ENCODE peak calls at places on chromosomes 7 and 10, in eight cellular contexts. W is naive thymus-derived CD4-positive, alpha-beta T cell; H is heart left ventricle; Z is AG04450; T is HCT116; F is psoas muscle; K is right lobe of liver; M is tibial nerve. L is an unnamed sample.

GRCh38 chr10:129364949-129365348 is 102.1 kb upstream of the MGMT start:
- DNase-seq in W (no peak), H (no peak), Z (no peak), T (no peak), F (no peak), K (no peak), M (no peak), L (no peak)

GRCh38 chr10:132518572-132519381 is 18.8 kb upstream of the INPP5A start:
- DNase-seq in W (no peak), H (peak; percentile 78), Z (no peak), T (peak; percentile 51), F (no peak), K (peak; percentile 91), M (peak; percentile 43), L (peak; percentile 76)

GRCh38 chr7:153452661-153453060 is 599.5 kb upstream of the DPP6 start:
- DNase-seq in W (no peak), H (no peak), Z (no peak), T (no peak), F (no peak), K (no peak), M (no peak), L (no peak)

GRCh38 chr7:144848078-144848477 is 12.2 kb upstream of the TPK1 start:
- DNase-seq in W (no peak), H (no peak), Z (no peak), T (no peak), F (no peak), K (no peak), M (no peak), L (no peak)

GRCh38 chr10:73773152-73773879 is 8.5 kb upstream of the CHCHD1 start:
- DNase-seq in W (no peak), H (no peak), Z (no peak), T (no peak), F (no peak), K (no peak), M (no peak), L (peak; percentile 50)

GRCh38 chr7:87598234-87599009 is 2.3 kb downstream of the ABCB1 start:
- DNase-seq in W (no peak), H (no peak), Z (no peak), T (no peak), F (no peak), K (no peak), M (no peak), L (no peak)

GRCh38 chr7:10360050-10360449 is 613.6 kb upstream of the PHF14 start:
- DNase-seq in W (no peak), H (no peak), Z (no peak), T (no peak), F (no peak), K (no peak), M (no peak), L (no peak)

GRCh38 chr10:118721005-118721876 is 33.5 kb downstream of the CACUL1 start:
- DNase-seq in W (peak; percentile 70), H (peak; percentile 28), Z (peak; percentile 33), T (peak; percentile 50), F (no peak), K (no peak), M (peak; percentile 46), L (peak; percentile 41)

GRCh38 chr10:11677480-11677879 is 64.7 kb upstream of the ECHDC3 start:
- DNase-seq in W (no peak), H (no peak), Z (no peak), T (no peak), F (no peak), K (no peak), M (no peak), L (no peak)

GRCh38 chr7:2621948-2622640 is 9.7 kb upstream of the TTYH3 start:
- DNase-seq in W (no peak), H (peak; percentile 71), Z (no peak), T (no peak), F (no peak), K (peak; percentile 66), M (no peak), L (no peak)
- H3K27me3 ChIP-seq in W (no peaks in the 10 kb centered on the region), H (no peaks in the 10 kb centered on the region), Z (no peaks in the 10 kb centered on the region), T (no peaks in the 10 kb centered on the region), F (no peaks in the 10 kb centered on the region), K (no peaks in the 10 kb centered on the region), M (no peaks in the 10 kb centered on the region), L (no peaks in the 10 kb centered on the region)

DNA sequence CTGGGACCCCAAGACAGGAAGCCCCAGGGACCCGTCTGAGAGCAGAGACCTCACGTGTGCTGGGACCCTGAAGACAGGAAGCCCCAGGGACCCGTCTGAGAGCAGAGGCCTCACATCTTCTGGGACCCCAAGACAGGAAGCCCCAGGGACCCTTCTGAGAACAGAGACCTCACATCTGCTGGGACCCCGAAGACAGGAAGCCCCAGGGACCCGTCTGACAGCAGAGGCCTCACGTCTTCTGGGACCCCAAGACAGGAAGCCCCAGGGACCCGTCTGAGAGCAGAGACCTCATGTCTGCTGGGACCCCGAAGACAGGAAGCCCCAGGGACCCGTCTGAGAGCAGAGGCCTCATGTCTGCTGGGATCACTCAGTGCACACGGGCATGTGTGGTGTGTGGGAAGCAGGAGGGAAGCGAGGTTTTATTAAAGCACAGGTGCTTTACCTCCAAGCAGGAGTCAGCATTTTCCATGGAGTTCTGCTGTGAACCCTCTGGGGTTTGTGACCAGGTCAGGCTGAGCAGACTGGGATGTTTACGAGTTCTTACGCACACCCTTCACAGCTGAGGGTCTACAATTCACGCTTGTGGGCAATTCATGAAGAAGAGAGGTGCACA is 590.6 kb downstream of the DNAJB6 start:
- DNase-seq in W (no peak), H (no peak), Z (no peak), T (no peak), F (no peak), K (no peak), M (no peak), L (no peak)
- H3K9me3 ChIP-seq in W (no peaks in the 10 kb centered on the region), H (peaks cover 3% of the 10 kb centered on the region), Z (peaks cover 76% of the 10 kb centered on the region), T (no peaks in the 10 kb centered on the region), F (no peaks in the 10 kb centered on the region), K (no peaks in the 10 kb centered on the region), M (no peaks in the 10 kb centered on the region), L (no peaks in the 10 kb centered on the region)

DNA sequence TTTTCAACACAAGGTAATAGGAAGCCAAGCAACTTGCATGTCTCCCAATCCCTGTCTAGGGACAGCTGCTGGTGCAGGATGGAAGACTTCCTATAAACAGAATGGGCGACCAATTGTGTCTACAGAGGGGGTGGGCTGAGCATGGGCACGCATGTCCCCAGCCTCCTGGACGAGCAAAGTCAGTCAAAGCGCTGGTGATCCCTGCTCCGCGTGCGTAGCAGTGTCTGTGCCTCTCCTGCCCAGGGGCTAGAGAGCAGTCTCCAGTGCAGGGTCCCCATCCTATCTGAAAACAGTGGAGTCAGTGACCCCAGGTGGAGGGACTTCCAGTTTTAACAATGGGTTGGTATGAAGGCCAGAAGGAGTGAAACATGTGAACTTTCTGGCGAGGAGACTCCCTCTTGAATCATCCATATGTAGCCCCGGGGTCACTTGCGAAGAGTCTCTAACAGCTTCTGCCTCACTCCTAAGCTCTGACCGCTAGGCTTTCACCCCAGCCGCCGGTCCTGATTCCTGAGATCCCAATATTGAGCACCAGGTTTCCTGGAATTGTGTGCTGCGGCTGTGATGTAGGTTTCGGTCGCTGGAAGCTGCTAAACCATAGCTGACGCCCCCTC is 723 bp upstream of the CASP2 start:
- DNase-seq in W (no peak), H (no peak), Z (no peak), T (no peak), F (no peak), K (no peak), M (no peak), L (no peak)
- H3K4me3 ChIP-seq in W (peak overlapping the region; percentile 53), H (peak overlapping the region; percentile 63), Z (peak overlapping the region; percentile 45), T (no peak overlapping the region), F (peak overlapping the region; percentile 99), K (peak overlapping the region; percentile 98), M (peak overlapping the region; percentile 90), L (peak overlapping the region; percentile 8)

GRCh38 chr7:51280156-51280555 is 36.5 kb downstream of the COBL start:
- DNase-seq in W (no peak), H (no peak), Z (no peak), T (no peak), F (no peak), K (no peak), M (no peak), L (no peak)
- H3K27me3 ChIP-seq in W (no peaks in the 10 kb centered on the region), H (no peaks in the 10 kb centered on the region), Z (no peaks in the 10 kb centered on the region), T (no peaks in the 10 kb centered on the region), F (no peaks in the 10 kb centered on the region), K (no peaks in the 10 kb centered on the region), M (no peaks in the 10 kb centered on the region), L (no peaks in the 10 kb centered on the region)

GRCh38 chr7:157809154-157809862 is 472.5 kb downstream of the DNAJB6 start:
- DNase-seq in W (no peak), H (no peak), Z (no peak), T (no peak), F (no peak), K (peak; percentile 50), M (no peak), L (no peak)
- H3K9me3 ChIP-seq in W (no peaks in the 10 kb centered on the region), H (peaks cover 6% of the 10 kb centered on the region), Z (peaks cover 88% of the 10 kb centered on the region), T (peaks cover 8% of the 10 kb centered on the region), F (no peaks in the 10 kb centered on the region), K (no peaks in the 10 kb centered on the region), M (no peaks in the 10 kb centered on the region), L (no peaks in the 10 kb centered on the region)

GRCh38 chr10:22278441-22278782 is 37.8 kb upstream of the COMMD3 start:
- DNase-seq in W (no peak), H (no peak), Z (no peak), T (no peak), F (no peak), K (no peak), M (no peak), L (no peak)
- H3K4me3 ChIP-seq in W (no peak overlapping the region), H (no peak overlapping the region), Z (no peak overlapping the region), T (peak overlapping the region; percentile 30), F (no peak overlapping the region), K (no peak overlapping the region), M (no peak overlapping the region), L (no peak overlapping the region)

GRCh38 chr10:23157691-23158369 is 34.3 kb upstream of the PTF1A start:
- DNase-seq in W (peak; percentile 8), H (no peak), Z (no peak), T (peak; percentile 41), F (no peak), K (no peak), M (no peak), L (peak; percentile 55)
- H3K27me3 ChIP-seq in W (no peaks in the 10 kb centered on the region), H (no peaks in the 10 kb centered on the region), Z (peaks cover 4% of the 10 kb centered on the region), T (peaks cover 4% of the 10 kb centered on the region), F (peaks cover 13% of the 10 kb centered on the region), K (no peaks in the 10 kb centered on the region), M (peaks cover 10% of the 10 kb centered on the region), L (no peaks in the 10 kb centered on the region)

GRCh38 chr10:49096890-49097445 is 18.4 kb downstream of the VSTM4 start:
- DNase-seq in W (no peak), H (no peak), Z (no peak), T (no peak), F (no peak), K (no peak), M (no peak), L (no peak)
- H3K9me3 ChIP-seq in W (no peaks in the 10 kb centered on the region), H (no peaks in the 10 kb centered on the region), Z (no peaks in the 10 kb centered on the region), T (no peaks in the 10 kb centered on the region), F (no peaks in the 10 kb centered on the region), K (no peaks in the 10 kb centered on the region), M (no peaks in the 10 kb centered on the region), L (no peaks in the 10 kb centered on the region)

GRCh38 chr10:33920351-33920750 is 585.9 kb upstream of the NRP1 start:
- DNase-seq in W (no peak), H (no peak), Z (no peak), T (no peak), F (no peak), K (no peak), M (no peak), L (no peak)
- H3K4me3 ChIP-seq in W (no peak overlapping the region), H (no peak overlapping the region), Z (no peak overlapping the region), T (no peak overlapping the region), F (no peak overlapping the region), K (no peak overlapping the region), M (no peak overlapping the region), L (no peak overlapping the region)